ENCODE peak calls at places on chromosomes 6 and 20, in seven cellular contexts. S, Y, G, V, L, M and A are unnamed samples.

GRCh38 chr6:39335780-39336541 is 13.5 kb upstream of the KCNK16 start:
- DNase-seq in S (no peak), Y (no peak), G (no peak), V (no peak), L (no peak), M (no peak), A (no peak)

GRCh38 chr6:2688416-2689064 is 62.2 kb downstream of the MYLK4 start:
- DNase-seq in S (no peak), Y (peak), G (no peak), V (no peak), L (no peak), M (no peak), A (peak)

GRCh38 chr6:151067684-151068596 is 171.8 kb upstream of the AKAP12 start:
- DNase-seq in S (no peak), Y (peak), G (no peak), V (peak), L (no peak), M (peak), A (peak)

GRCh38 chr6:16727996-16728395 is 33.3 kb downstream of the ATXN1 start:
- DNase-seq in S (no peak), Y (no peak), G (no peak), V (no peak), L (no peak), M (no peak), A (no peak)

GRCh38 chr6:69861986-69862385 is 4.4 kb upstream of the COL19A1 start:
- DNase-seq in S (no peak), Y (no peak), G (no peak), V (no peak), L (no peak), M (no peak), A (no peak)

GRCh38 chr6:147564556-147564955 is 56.1 kb downstream of the SAMD5 start:
- DNase-seq in S (no peak), Y (no peak), G (no peak), V (no peak), L (no peak), M (no peak), A (no peak)

GRCh38 chr20:64188682-64189529 is 24.7 kb downstream of the MYT1 start:
- DNase-seq in S (no peak), Y (no peak), G (no peak), V (no peak), L (no peak), M (no peak), A (peak)

GRCh38 chr6:137883400-137883888 is 16.4 kb downstream of the TNFAIP3 start:
- DNase-seq in S (no peak), Y (no peak), G (peak), V (no peak), L (no peak), M (no peak), A (no peak)

GRCh38 chr6:124999105-124999764 is 37.0 kb downstream of the RNF217 start:
- DNase-seq in S (no peak), Y (no peak), G (no peak), V (no peak), L (no peak), M (no peak), A (no peak)

GRCh38 chr6:158999669-159000403 is at the start of gene RSPH3:
- DNase-seq in S (peak), Y (peak), G (peak), V (peak), L (peak), M (peak), A (peak)
- TF ChIP-seq CTCF in S (peak), Y (no peak), G (no peak), V (peak), L (no peak), M (peak), A (peak)

GRCh38 chr6:155150967-155151671 is 112.7 kb upstream of the CLDN20 start:
- DNase-seq in S (no peak), Y (no peak), G (no peak), V (no peak), L (no peak), M (no peak), A (no peak)

GRCh38 chr6:155147958-155148663 is 115.7 kb upstream of the CLDN20 start:
- DNase-seq in S (no peak), Y (no peak), G (no peak), V (no peak), L (no peak), M (no peak), A (no peak)

GRCh38 chr6:155154158-155154830 is 109.5 kb upstream of the CLDN20 start:
- DNase-seq in S (peak), Y (peak), G (no peak), V (no peak), L (no peak), M (no peak), A (peak)

GRCh38 chr6:155155787-155156447 is 107.9 kb upstream of the CLDN20 start:
- DNase-seq in S (no peak), Y (no peak), G (no peak), V (no peak), L (no peak), M (no peak), A (no peak)

DNA sequence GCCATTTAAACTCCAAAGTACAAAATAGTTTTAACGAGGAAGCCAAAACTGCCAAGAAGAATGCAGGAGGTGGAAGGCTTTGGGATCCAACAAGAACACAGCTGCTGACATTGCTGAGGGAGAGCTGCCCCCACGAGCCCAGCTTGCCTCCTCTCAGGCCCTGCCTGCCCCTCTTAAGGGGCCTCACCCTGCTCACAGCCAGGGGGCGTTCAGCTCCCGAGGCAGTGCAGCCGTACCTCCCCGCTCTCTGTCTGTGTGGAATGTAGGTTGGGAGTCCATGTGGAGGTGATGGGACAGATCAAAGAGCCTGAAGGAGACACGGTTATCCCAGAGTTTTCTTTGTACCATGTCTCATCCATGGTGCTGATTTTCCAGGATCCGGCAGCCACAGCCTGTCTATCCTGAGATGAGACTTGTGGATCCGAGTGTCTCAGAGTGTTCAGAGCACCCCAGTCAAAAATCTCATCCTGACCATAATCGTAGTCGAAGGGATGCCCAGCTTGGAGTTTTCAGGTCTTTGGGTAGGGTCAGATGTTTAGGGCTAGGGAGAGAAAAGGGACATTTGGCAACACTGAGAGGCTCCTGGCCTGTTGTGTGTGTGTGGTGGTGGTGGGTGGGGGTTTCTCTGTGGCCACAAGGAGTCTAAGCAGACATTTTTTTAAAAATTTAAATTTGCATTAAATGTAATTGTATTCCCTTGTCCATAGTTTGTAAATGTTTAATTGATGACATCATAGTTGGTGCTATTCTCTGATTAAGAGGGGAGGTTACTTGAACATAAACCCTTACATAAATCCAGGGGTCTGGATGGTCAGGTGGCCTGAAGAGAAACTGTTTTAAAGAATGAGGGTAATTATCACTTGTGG is 111.4 kb upstream of the CLDN20 start:
- DNase-seq in S (peak), Y (no peak), G (no peak), V (no peak), L (no peak), M (no peak), A (no peak)
- TF ChIP-seq CTCF in S (peak), Y (peak), G (no peak), V (no peak), L (no peak), M (no peak), A (peak)

DNA sequence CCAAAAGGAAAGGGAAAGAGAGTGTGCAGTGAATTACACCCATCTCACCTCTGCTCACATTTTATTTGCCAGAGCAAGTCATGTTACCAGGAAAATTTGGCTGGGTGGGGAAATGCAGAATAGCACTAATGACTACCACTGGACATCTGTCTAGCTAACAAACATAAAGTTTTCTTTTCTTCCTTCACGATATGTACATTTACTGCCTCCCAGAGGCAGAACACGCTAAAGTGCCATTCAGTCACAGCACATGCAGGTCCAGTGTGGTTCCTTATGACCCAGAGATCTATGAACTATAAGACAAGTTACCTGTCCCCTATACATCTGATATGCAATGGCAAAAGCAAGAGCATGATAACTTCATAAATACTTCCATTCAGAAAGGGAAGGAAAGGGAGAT is 194.1 kb downstream of the OGFRL1 start:
- DNase-seq in S (no peak), Y (no peak), G (no peak), V (no peak), L (no peak), M (no peak), A (no peak)
- TF ChIP-seq CTCF in S (no peak), Y (no peak), G (no peak), V (no peak), L (no peak), M (no peak), A (peak)

GRCh38 chr6:157613011-157613522 is 210.0 kb upstream of the SNX9 start:
- DNase-seq in S (peak), Y (peak), G (no peak), V (no peak), L (no peak), M (no peak), A (peak)

GRCh38 chr6:157611406-157611805 is 211.6 kb upstream of the SNX9 start:
- DNase-seq in S (no peak), Y (no peak), G (no peak), V (no peak), L (no peak), M (no peak), A (no peak)

GRCh38 chr6:157614026-157614484 is 209.0 kb upstream of the SNX9 start:
- DNase-seq in S (no peak), Y (no peak), G (no peak), V (no peak), L (no peak), M (no peak), A (no peak)

GRCh38 chr6:157615951-157616350 is 207.1 kb upstream of the SNX9 start:
- DNase-seq in S (no peak), Y (no peak), G (no peak), V (no peak), L (no peak), M (no peak), A (no peak)

GRCh38 chr6:157615411-157615763 is 207.7 kb upstream of the SNX9 start:
- DNase-seq in S (no peak), Y (no peak), G (no peak), V (no peak), L (no peak), M (no peak), A (no peak)
- TF ChIP-seq CTCF in S (peak), Y (peak), G (no peak), V (no peak), L (no peak), M (no peak), A (peak)

DNA sequence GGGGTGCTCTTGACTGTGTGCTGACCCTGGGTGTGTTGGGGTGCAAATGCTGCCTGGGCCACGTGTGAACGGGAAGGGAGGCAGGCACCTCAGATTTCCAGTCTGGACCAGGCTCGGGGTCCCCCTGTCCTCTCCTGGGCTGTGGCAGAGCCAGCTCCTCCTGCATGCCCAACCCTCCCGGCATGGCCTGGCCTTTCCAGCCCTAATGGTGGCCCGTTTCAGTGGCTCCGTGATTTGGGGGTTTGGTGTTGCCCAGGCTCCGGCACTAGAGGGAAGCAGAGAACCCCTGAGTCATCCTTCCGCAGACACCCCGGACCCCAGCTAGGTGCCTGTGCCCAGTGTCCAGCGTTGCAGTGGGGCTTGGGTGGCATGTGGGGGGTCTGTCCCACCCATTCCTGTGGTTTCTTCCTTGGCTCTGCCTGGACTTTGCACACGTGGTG is 9.1 kb downstream of the RBM38 start:
- DNase-seq in S (no peak), Y (no peak), G (peak), V (no peak), L (peak), M (peak), A (no peak)
- TF ChIP-seq CTCF in S (peak), Y (no peak), G (no peak), V (no peak), L (no peak), M (no peak), A (no peak)

GRCh38 chr20:41152108-41152757 is 14.9 kb downstream of the PLCG1 start:
- DNase-seq in S (no peak), Y (no peak), G (no peak), V (no peak), L (no peak), M (no peak), A (no peak)
- TF ChIP-seq CTCF in S (no peak), Y (no peak), G (no peak), V (no peak), L (no peak), M (no peak), A (no peak)

DNA sequence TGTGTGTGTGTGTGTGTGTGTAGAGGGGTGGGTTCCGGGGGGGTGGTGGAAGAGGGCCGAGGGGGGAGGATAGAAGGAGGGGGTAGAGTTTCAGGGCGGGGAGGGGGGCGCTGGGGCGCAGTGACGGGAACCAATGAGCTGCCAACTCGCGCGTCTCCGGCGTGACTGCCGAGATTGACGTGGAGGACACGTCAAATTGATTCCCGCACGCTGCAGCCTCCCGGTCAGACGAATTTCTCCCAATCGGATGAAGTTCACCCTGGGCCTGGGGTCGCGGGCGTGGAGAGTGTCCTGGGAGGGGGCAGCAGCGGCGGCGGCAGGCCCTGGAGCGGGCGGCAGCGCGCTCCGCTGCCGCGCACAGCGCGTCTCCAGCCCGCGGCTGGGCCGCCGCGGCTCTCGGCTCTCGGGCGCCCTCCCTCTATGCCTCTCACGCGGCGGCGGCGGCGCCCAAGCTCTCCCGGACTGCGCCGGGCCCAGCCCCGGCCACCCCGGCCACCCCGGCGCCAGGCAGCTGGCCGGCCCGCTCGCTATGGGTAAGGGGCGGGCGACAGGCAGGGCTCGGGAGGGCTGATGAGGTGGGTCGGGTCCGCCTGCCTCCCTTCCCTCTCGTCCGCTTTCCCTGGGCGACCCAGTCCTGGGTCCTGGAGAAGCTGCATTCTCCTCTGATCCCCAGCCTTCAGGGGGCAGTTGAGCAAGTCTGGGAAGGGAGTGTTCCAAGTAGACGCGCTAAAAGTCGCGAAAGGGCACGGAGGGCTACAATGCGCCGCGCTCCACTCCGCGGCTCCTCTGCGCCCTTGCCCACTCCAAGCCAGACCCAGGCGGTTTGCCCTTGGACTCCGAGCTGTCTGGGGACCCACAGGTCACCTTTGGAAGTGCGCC is at the start of gene PAX1:
- DNase-seq in S (no peak), Y (no peak), G (no peak), V (no peak), L (peak), M (no peak), A (no peak)
- TF ChIP-seq CTCF in S (no peak), Y (no peak), G (no peak), V (no peak), L (no peak), M (no peak), A (no peak)

GRCh38 chr20:61733216-61733615 is 332.5 kb downstream of the TAF4 start:
- DNase-seq in S (no peak), Y (no peak), G (no peak), V (no peak), L (peak), M (no peak), A (no peak)

GRCh38 chr20:61732511-61733210 is 333.0 kb downstream of the TAF4 start:
- DNase-seq in S (no peak), Y (no peak), G (no peak), V (no peak), L (peak), M (no peak), A (no peak)

GRCh38 chr20:61735503-61735785 is 330.2 kb downstream of the TAF4 start:
- DNase-seq in S (no peak), Y (no peak), G (no peak), V (no peak), L (peak), M (no peak), A (no peak)

GRCh38 chr20:61734733-61735502 is 330.8 kb downstream of the TAF4 start:
- DNase-seq in S (no peak), Y (no peak), G (no peak), V (no peak), L (peak), M (no peak), A (no peak)

DNA sequence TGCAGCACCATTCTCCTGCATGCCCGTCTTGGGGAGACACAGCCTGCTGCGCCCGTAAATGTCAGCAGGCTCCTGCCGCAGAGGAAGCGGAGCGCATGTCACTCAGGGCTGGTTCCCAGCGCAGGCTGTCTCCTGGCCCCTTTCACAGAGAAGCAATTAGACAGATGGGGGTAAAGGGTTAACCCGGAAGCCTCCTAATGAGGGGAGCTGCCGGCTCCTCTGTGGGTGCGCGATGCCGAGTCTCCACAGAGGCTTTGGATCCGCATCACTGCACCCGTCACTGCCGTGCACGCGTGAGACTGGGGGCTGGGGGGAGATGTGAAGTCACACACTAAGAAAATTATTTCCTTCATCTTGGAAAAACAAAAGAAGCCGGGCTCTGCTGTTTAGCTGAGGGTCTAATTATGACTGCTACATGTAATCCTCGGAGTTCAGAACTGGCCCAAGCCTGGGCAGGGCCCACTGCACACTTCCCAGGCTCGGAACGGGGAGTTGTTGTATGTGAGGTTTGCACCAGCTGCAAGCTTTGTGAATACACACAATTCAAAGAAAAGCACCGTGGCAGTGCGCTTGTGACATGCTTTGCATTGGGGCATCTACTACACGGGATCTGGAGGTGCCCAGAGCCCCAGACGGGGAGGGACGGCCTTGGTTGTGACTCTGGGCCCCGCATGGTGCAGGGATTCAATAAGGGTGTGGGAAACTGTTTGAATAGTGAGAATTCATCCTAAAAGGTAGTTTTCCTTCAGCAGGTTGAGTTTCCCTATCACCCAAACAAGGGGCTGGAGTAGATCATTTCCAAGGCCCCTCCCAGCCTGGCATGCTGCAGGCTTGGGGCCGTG is 331.6 kb downstream of the TAF4 start:
- DNase-seq in S (no peak), Y (no peak), G (no peak), V (no peak), L (peak), M (no peak), A (no peak)
- TF ChIP-seq CTCF in S (no peak), Y (no peak), G (no peak), V (no peak), L (no peak), M (no peak), A (no peak)

DNA sequence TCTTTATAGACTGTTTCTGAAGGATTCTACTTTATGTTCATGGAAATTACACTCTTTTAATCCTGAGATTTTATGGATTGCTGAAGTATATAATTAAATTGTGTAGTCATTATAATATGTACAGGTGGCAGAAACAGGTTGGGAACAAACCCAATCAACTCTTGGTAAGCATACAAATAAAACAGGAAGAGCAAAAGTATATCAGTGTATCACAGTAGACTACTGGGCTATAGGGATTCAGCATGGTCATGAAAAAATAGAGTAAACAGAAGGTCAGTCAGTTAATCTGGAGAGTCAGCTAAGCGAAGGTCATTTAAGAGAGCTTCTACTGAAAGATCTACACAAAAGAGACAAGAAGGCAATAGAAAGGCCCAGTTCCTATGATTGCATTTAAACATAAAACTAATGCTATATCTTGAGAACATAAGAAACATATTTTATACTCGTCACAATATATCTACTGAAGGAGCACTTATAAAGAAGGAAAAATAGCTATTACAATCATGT is 178.9 kb upstream of the ECI2 start:
- DNase-seq in S (no peak), Y (no peak), G (no peak), V (no peak), L (no peak), M (no peak), A (no peak)
- TF ChIP-seq CTCF in S (no peak), Y (no peak), G (no peak), V (no peak), L (no peak), M (no peak), A (no peak)